ENCODE peak calls at places on chromosomes 13 and 19, in four cellular contexts. T is HCT116, R is GM12878, A is H1. X is an unnamed sample.

GRCh38 chr19:38532939-38533338 is 84.8 kb downstream of the MAP4K1 start:
- DNase-seq in A (no peak), T (no peak), R (no peak), X (no peak)

GRCh38 chr13:76454991-76455390 is 431.2 kb downstream of the KCTD12 start:
- DNase-seq in A (no peak), T (no peak), R (no peak), X (no peak)

GRCh38 chr13:80340643-80341097 is 256 bp downstream of the SPRY2 start:
- DNase-seq in A (no peak), T (no peak), R (no peak), X (peak; percentile 19)

GRCh38 chr19:33302974-33303790 is 848 bp upstream of the CEBPA start:
- DNase-seq in A (peak; percentile 70), T (no peak), R (no peak), X (peak; percentile 75)

GRCh38 chr19:42468273-42468796 is 25.6 kb upstream of the CXCL17 start:
- DNase-seq in A (no peak), R (no peak), T (peak; percentile 64), X (no peak)

GRCh38 chr13:30334663-30335386 is 27.5 kb upstream of the KATNAL1 start:
- DNase-seq in R (no peak), T (peak; percentile 59), A (peak; percentile 63), X (peak; percentile 72)

GRCh38 chr19:531009-531752 is 379 bp upstream of the CDC34 start:
- DNase-seq in A (peak; percentile 94), R (no peak), T (peak; percentile 54), X (peak; percentile 83)

GRCh38 chr13:24180743-24181384 is 20.3 kb downstream of the SPATA13 start:
- DNase-seq in A (peak; percentile 1), R (no peak), T (no peak), X (no peak)

GRCh38 chr13:111216166-111216960 is 101.3 kb downstream of the ARHGEF7 start:
- DNase-seq in T (no peak), A (peak; percentile 72), R (no peak), X (peak; percentile 25)

GRCh38 chr19:40089462-40089861 is 1.3 kb downstream of the ZNF780A start:
- DNase-seq in A (no peak), R (no peak), T (no peak), X (no peak)

GRCh38 chr19:38219221-38219620 is 4.8 kb downstream of the DPF1 start:
- DNase-seq in A (no peak), T (no peak), R (no peak), X (no peak)

GRCh38 chr13:93539914-93540313 is 313.3 kb downstream of the GPC6 start:
- DNase-seq in R (no peak), A (no peak), T (no peak), X (no peak)

GRCh38 chr19:6481541-6482342 is at the start of gene DENND1C:
- DNase-seq in T (no peak), A (peak; percentile 65), R (peak; percentile 45), X (no peak)
- TF ChIP-seq JUND in T (no peak), A (no peak), R (no peak), X (no peak)

GRCh38 chr19:30666301-30666803 is 294.2 kb downstream of the ZNF536 start:
- DNase-seq in T (no peak), A (peak; percentile 86), R (no peak), X (no peak)
- TF ChIP-seq JUND in T (no peak), A (no peak), R (no peak), X (no peak)

DNA sequence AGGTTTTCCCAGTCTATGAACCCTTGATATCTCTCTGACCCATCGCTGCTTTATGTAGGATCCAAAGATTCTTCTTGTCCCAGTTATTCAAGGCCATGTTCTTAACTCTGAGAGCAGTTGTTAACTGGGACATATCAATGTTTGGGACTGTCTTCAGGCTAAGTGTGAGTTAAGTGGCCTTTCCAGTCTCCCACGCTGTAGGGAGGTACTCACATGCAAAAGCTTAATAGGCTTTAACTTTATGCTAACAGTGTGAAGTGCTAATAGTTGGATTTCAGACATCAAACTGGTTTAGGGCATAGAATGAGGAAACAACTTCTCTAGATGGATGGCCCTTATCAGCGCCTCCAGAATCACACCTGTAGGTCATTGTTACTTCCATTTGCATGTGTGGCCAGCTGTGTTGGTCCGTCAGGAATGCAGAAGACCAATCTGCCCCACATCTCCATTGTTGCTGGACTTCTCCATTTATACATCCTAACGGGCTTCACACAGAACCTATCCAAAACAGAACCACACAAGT is 104.7 kb upstream of the MBNL2 start:
- DNase-seq in T (no peak), A (no peak), R (no peak), X (no peak)
- TF ChIP-seq JUND in T (no peak), A (no peak), R (no peak), X (no peak)

GRCh38 chr13:95140502-95140901 is 160.7 kb downstream of the ABCC4 start:
- DNase-seq in A (no peak), R (no peak), T (no peak), X (no peak)

GRCh38 chr13:95133498-95133897 is 167.8 kb downstream of the ABCC4 start:
- DNase-seq in A (no peak), R (no peak), T (no peak), X (no peak)

GRCh38 chr13:95139186-95139585 is 162.1 kb downstream of the ABCC4 start:
- DNase-seq in T (no peak), A (no peak), R (no peak), X (no peak)

GRCh38 chr13:95136638-95137037 is 164.6 kb downstream of the ABCC4 start:
- DNase-seq in T (no peak), A (no peak), R (no peak), X (no peak)

GRCh38 chr13:95137096-95137495 is 164.2 kb downstream of the ABCC4 start:
- DNase-seq in R (no peak), A (no peak), T (no peak), X (no peak)
- TF ChIP-seq JUND in R (no peak), A (no peak), T (no peak), X (no peak)

DNA sequence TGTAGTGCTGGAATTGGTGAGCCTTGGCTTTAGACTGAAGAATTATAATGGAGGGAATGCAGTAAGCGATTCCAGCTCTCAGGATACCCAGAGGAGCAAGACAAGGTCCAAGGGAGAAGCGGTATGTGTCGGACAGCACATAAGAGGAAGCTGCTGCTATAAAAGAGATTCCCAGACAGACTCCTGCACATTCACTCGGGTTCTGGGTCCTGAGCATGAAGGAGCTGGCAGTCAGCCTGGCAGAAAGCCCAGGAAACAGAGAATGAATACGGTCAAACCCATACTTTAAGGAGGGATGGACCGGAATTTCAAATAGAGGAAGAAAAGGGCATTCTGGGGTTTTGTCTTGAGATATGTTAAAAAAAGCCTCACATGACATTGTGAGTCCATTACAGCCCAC is 308.3 kb downstream of the DNAJC15 start:
- DNase-seq in A (no peak), T (no peak), R (no peak), X (no peak)
- TF ChIP-seq JUND in A (no peak), T (no peak), R (no peak), X (no peak)

GRCh38 chr19:46376241-46377153 is 29.6 kb downstream of the PPP5C start:
- DNase-seq in T (no peak), R (no peak), A (no peak), X (no peak)
- TF ChIP-seq JUND in T (no peak), R (no peak), A (no peak), X (no peak)

DNA sequence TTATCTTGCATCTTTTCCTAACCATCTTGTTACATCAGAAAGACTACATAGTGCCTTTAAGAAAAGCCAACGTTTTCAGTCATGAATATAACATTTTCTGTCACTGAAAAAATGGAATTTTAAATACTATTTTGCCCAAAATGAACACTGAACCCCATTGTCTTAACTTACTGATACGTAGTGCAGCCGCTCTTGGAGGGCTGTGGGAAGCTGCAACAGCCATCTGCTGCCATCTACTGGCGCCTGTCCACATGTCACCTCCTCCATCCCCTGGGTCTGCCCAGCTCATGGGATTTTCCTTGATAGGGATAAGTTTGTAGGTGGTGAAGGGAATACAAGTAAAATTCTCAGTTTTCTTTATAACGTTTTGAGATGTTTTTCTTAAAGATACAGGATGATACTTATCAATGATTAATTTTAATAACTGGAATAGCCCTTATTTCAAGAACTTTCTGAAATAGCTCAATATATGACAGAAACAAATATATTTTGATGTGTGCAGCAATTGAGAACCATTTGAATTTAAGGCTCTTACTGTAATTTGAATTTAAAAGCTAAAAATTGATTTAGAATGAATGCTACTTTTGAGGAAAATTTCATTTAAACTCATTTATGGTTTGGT is 73.7 kb downstream of the GGACT start:
- DNase-seq in A (peak; percentile 92), T (peak; percentile 55), R (peak; percentile 27), X (peak; percentile 88)
- TF ChIP-seq JUND in A (no peak), T (no peak), R (no peak), X (no peak)

GRCh38 chr19:13195678-13196077 is 45.5 kb downstream of the IER2 start:
- DNase-seq in R (no peak), T (no peak), A (peak; percentile 86), X (no peak)
- TF ChIP-seq JUND in R (no peak), T (no peak), A (peak; percentile 64), X (no peak)